ENCODE peak calls at places on chromosomes 16 and 17, in nine cellular contexts. A is coronary artery, R is ovary, I is cardiac muscle cell, E is neural crest cell, P is brain microvascular endothelial cell, X is transverse colon, J is AG04449, G is choroid plexus epithelial cell. B is an unnamed sample.

GRCh38 chr17:75572713-75573539 is 14.7 kb upstream of the MYO15B start:
- DNase-seq in A (no peak), R (no peak), I (no peak), E (no peak), P (no peak), X (no peak), J (no peak), G (no peak), B (no peak)

GRCh38 chr16:89133457-89134127 is 38.0 kb upstream of the CDH15 start:
- DNase-seq in A (no peak), R (no peak), I (no peak), E (no peak), P (no peak), X (no peak), J (no peak), G (no peak), B (no peak)

GRCh38 chr16:12474794-12475410 is 328.8 kb downstream of the CPPED1 start:
- DNase-seq in A (no peak), R (no peak), I (no peak), E (no peak), P (no peak), X (no peak), J (no peak), G (no peak), B (no peak)

GRCh38 chr17:77318021-77318420 is 177.3 kb downstream of the SEC14L1 start:
- DNase-seq in A (peak), R (no peak), I (no peak), E (no peak), P (no peak), X (peak), J (no peak), G (no peak), B (no peak)

GRCh38 chr17:59431606-59432005 is 100.2 kb downstream of the YPEL2 start:
- DNase-seq in A (no peak), R (no peak), I (peak), E (no peak), P (no peak), X (no peak), J (no peak), G (peak), B (no peak)

GRCh38 chr17:5249615-5250014 is 15.0 kb upstream of the SCIMP start:
- DNase-seq in A (no peak), R (peak), I (peak), E (peak), P (peak), X (peak), J (peak), G (peak), B (no peak)

GRCh38 chr16:53695070-53695469 is 8.6 kb downstream of the RPGRIP1L start:
- DNase-seq in A (no peak), R (no peak), I (no peak), E (no peak), P (peak), X (no peak), J (peak), G (peak), B (no peak)

GRCh38 chr16:684067-684794 is at the start of gene JMJD8:
- DNase-seq in A (peak), R (peak), I (peak), E (peak), P (peak), X (peak), J (peak), G (peak), B (peak)

DNA sequence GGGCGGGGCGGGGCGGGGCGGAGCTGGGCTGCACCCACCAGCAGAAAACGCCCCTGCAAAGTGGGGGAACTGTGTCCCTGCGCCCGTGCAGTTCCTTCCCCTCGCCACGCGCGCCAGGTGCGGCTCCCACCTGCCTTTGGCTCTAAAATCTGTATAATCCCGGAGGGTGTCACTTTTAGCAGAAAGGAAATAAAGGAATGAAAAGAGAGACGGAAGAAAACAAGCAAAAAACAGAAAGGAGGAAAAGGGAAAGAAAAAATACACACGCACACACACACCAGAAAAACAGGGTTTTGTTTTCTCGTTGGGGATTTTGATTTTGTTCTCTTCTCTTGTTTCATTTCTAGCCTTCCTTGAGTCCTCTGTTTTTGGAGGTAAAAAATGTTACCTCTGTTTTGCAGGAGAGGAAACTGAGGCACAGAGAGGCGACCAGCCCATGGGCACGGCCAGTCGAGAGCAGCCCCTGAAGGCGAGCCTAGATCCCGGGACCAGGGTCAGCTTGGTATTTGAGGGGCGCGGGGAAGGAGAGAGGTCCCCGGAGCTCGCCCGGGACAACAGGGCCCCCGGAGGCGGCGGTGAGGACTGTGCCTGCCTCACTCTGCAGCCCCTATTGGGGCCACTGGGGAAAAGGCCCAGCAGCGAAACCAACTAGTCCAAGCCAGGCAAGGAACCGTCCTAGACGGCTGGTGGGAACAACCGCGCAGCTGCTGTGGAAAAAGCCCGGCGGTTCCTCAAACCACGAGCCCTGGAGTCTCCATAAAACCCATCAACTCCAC is 594 bp upstream of the CARHSP1 start:
- DNase-seq in A (no peak), R (no peak), I (no peak), E (no peak), P (no peak), X (no peak), J (no peak), G (no peak), B (no peak)
- TF ChIP-seq CTCF in A (no peak), R (no peak), I (no peak), E (no peak), P (peak), X (no peak), J (no peak), G (no peak), B (no peak)

DNA sequence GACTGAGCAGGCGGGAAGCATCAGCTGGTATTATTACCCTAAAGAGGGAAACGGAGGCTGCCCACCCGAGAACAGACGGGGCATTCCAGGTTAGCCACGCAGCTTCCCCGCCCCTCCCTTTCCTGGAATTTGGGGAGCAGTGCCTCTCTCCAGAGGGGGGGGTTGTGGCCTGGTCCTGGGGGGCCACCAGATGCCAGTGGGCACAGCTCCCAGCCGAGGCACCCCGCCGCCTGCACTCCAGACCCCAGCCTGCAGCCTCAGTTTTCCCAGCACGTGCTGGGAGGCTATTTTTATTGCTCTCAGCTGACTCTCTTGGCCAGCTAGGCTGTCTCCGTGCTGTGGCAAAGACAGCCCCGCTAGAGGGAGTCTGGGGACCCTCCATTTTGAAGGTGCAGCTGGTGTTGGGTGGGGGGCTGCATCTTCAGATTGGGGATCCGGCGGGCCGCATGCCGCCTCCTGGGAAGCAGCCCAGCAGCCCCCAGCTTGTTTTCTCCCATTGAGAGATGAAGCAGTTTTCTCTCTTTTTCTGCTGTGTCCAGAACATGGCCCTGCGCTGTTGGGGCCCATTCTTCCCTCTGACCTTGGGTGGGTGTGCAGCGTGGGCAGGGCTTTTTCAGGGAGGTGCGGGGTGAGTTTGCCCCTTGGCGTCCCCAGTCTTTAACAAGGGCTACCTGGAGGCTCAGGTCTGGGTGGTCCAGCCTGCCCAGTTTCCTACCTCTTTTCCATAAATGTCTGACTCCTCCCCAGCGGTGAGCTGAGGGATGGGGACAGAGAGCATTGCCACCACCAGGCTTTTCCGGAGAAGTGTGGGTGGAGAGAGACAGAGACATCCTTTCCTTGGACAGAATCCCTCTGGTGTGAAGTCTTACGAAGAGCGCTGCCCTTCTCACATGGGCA is 62.5 kb upstream of the GSE1 start:
- DNase-seq in A (no peak), R (no peak), I (no peak), E (no peak), P (no peak), X (no peak), J (no peak), G (no peak), B (no peak)
- TF ChIP-seq CTCF in A (peak), R (no peak), I (peak), E (no peak), P (peak), X (no peak), J (peak), G (peak), B (no peak)

GRCh38 chr16:65624696-65625095 is 502.8 kb upstream of the CDH11 start:
- DNase-seq in A (no peak), R (no peak), I (peak), E (no peak), P (no peak), X (no peak), J (no peak), G (peak), B (no peak)

GRCh38 chr16:65619606-65620005 is 497.7 kb upstream of the CDH11 start:
- DNase-seq in A (no peak), R (no peak), I (no peak), E (no peak), P (no peak), X (no peak), J (no peak), G (no peak), B (no peak)

GRCh38 chr16:65621640-65622039 is 499.8 kb upstream of the CDH11 start:
- DNase-seq in A (no peak), R (peak), I (peak), E (no peak), P (no peak), X (no peak), J (no peak), G (peak), B (no peak)

GRCh38 chr16:65624246-65624645 is 502.4 kb upstream of the CDH11 start:
- DNase-seq in A (no peak), R (no peak), I (no peak), E (no peak), P (no peak), X (no peak), J (no peak), G (no peak), B (no peak)

GRCh38 chr16:65622161-65622560 is 500.3 kb upstream of the CDH11 start:
- DNase-seq in A (no peak), R (no peak), I (no peak), E (no peak), P (no peak), X (no peak), J (no peak), G (no peak), B (no peak)
- TF ChIP-seq CTCF in A (no peak), R (no peak), I (no peak), E (no peak), P (no peak), X (no peak), J (no peak), G (no peak), B (no peak)

DNA sequence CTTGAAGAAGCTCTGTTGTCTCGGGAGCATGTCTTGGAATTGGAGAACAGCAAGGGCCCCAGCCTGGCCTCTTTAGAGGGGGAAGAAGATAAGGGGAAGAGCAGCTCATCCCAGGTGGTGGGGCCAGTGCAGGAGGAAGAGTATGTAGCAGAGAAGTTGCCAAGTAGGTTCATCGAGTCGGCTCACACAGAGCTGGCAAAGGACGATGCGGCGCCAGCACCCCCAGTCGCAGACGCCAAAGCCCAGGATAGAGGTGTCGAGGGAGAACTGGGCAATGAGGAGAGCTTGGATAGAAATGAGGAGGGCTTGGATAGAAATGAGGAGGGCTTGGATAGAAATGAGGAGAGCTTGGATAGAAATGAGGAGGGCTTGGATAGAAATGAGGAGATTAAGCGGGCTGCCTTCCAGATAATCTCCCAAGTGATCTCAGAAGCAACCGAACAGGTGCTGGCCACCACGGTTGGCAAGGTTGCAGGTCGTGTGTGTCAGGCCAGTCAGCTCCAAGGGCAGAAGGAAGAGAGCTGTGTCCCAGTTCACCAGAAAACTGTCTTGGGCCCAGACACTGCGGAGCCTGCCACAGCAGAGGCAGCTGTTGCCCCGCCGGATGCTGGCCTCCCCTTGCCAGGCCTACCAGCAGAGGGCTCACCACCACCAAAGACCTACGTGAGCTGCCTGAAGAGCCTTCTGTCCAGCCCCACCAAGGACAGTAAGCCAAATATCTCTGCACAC is 21.2 kb downstream of the AKAP1 start:
- DNase-seq in A (no peak), R (no peak), I (no peak), E (no peak), P (no peak), X (peak), J (no peak), G (no peak), B (no peak)
- TF ChIP-seq CTCF in A (no peak), R (no peak), I (peak), E (peak), P (peak), X (peak), J (no peak), G (peak), B (peak)

GRCh38 chr16:49921791-49922456 is 66.0 kb upstream of the ZNF423 start:
- DNase-seq in A (peak), R (peak), I (peak), E (peak), P (peak), X (peak), J (no peak), G (peak), B (peak)

GRCh38 chr16:49918257-49918656 is 62.3 kb upstream of the ZNF423 start:
- DNase-seq in A (no peak), R (no peak), I (no peak), E (no peak), P (no peak), X (no peak), J (no peak), G (no peak), B (no peak)

GRCh38 chr16:49921106-49921505 is 65.2 kb upstream of the ZNF423 start:
- DNase-seq in A (no peak), R (no peak), I (no peak), E (no peak), P (no peak), X (no peak), J (no peak), G (no peak), B (no peak)

GRCh38 chr16:49920397-49920796 is 64.5 kb upstream of the ZNF423 start:
- DNase-seq in A (no peak), R (no peak), I (no peak), E (no peak), P (no peak), X (no peak), J (no peak), G (no peak), B (no peak)

DNA sequence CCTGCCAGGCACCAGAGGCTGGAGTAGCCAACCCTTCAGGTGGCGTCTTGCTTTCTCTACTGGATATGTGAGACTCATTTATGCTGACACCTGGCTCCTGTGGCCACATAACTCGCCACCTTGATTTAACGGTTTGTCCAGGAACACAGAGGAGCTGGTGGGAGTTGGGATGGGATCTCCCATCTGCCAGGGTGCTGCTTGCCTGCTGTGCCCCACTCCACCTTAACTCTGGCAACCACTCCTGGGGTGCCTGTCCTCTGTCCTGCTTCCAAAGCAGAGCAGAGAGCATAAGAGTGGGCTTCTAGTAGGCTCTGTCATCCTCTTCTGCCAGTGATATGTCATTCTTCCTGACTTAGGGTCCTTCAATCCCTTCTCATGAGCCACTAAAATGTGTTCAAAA is 63.4 kb upstream of the ZNF423 start:
- DNase-seq in A (no peak), R (no peak), I (no peak), E (no peak), P (no peak), X (no peak), J (no peak), G (no peak), B (no peak)
- TF ChIP-seq CTCF in A (no peak), R (no peak), I (no peak), E (no peak), P (no peak), X (no peak), J (no peak), G (no peak), B (no peak)

GRCh38 chr17:34570491-34570890 is 8.9 kb upstream of the TMEM132E start:
- DNase-seq in A (no peak), R (no peak), I (no peak), E (no peak), P (no peak), X (no peak), J (no peak), G (no peak), B (no peak)
- TF ChIP-seq CTCF in A (no peak), R (no peak), I (no peak), E (no peak), P (no peak), X (no peak), J (no peak), G (no peak), B (no peak)

DNA sequence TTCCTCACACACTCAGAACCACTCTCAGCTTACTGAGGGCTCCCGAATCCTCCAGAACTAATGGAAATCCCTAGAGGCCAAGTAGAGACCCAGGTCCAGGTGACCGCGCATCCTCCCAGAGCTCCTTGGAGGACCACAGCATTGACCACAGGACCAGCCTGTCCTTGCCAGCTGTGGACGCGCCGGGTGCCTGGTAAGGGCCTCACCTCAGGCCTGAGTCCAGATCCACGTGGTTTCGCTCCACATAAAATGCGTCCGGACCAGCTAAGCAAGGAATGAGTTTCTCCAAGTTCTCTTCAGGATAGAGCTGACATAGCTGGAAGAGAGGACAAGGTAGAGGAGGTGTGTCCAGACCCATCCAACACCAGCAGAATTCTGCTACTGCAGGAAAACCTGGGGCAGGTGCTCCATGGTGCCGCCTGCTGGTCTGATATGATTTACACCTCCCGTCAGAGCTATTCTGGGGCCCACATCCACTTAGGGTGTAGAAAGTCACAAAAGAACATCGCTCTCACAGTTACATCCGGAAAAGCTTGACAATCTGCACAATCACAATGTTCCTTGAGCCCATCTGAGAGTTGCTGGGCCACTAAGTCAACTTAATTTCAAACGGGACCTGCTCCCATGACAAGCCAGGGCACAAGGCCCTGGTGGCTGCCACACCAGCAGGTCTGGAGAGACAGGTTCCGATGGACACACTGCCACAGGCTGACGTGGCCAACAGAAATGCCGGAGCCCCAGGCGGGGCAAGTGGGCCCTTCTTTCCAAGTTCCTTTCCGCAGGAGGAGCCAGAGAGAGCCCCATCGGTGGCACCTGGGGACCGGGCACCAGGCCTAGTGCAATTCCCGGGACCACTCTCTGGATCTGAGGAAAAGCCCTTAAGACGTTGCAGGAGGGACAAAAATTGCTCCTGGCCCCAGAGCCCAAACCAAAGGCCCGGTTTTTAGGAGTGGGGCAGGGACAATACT is 28.5 kb downstream of the MAP1LC3B start:
- DNase-seq in A (no peak), R (no peak), I (no peak), E (no peak), P (no peak), X (no peak), J (no peak), G (no peak), B (no peak)
- TF ChIP-seq CTCF in A (no peak), R (no peak), I (no peak), E (no peak), P (peak), X (no peak), J (no peak), G (peak), B (no peak)